ENCODE peak calls at places on chromosome 18, in four cellular contexts. One of them, this sample, is unnamed. For H3K36me3, the result is how much of the 10 kb centered on the place peaks cover.

GRCh38 chr18:66005831-66006588 is 255.2 kb downstream of the CDH7 start:
- DNase-seq in adrenal gland: no peak
- DNase-seq in fibroblast of lung: no peak
- DNase-seq in brain microvascular endothelial cell: no peak
- DNase-seq in this sample: no peak

GRCh38 chr18:67783215-67783946 is 266.9 kb upstream of the DSEL start:
- DNase-seq in brain microvascular endothelial cell: peak
- DNase-seq in fibroblast of lung: peak
- DNase-seq in adrenal gland: no peak
- DNase-seq in this sample: peak

GRCh38 chr18:77407733-77408132 is 158.1 kb downstream of the GALR1 start:
- DNase-seq in fibroblast of lung: no peak
- DNase-seq in adrenal gland: no peak
- DNase-seq in brain microvascular endothelial cell: no peak
- DNase-seq in this sample: no peak

GRCh38 chr18:26548144-26549102 is at the start of gene KCTD1:
- DNase-seq in adrenal gland: peak
- DNase-seq in fibroblast of lung: peak
- DNase-seq in brain microvascular endothelial cell: peak
- DNase-seq in this sample: peak

GRCh38 chr18:44135791-44136190 is 544.9 kb upstream of the SETBP1 start:
- DNase-seq in brain microvascular endothelial cell: no peak
- DNase-seq in adrenal gland: no peak
- DNase-seq in fibroblast of lung: no peak
- DNase-seq in this sample: no peak

GRCh38 chr18:49520661-49521145 is 33.7 kb upstream of the C18orf32 start:
- DNase-seq in brain microvascular endothelial cell: no peak
- DNase-seq in fibroblast of lung: peak
- DNase-seq in adrenal gland: no peak
- DNase-seq in this sample: peak

GRCh38 chr18:65752625-65753325 is 2.0 kb downstream of the CDH7 start:
- DNase-seq in fibroblast of lung: no peak
- DNase-seq in adrenal gland: no peak
- DNase-seq in brain microvascular endothelial cell: no peak
- DNase-seq in this sample: no peak

GRCh38 chr18:28767201-28767600 is 590.3 kb upstream of the CDH2 start:
- DNase-seq in adrenal gland: no peak
- DNase-seq in fibroblast of lung: no peak
- DNase-seq in brain microvascular endothelial cell: no peak
- DNase-seq in this sample: no peak

GRCh38 chr18:72848534-72849237 is 19.1 kb downstream of the NETO1 start:
- DNase-seq in brain microvascular endothelial cell: no peak
- DNase-seq in fibroblast of lung: no peak
- DNase-seq in adrenal gland: no peak
- DNase-seq in this sample: no peak

GRCh38 chr18:76687271-76688006 is 134.9 kb upstream of the ZNF236 start:
- DNase-seq in adrenal gland: no peak
- DNase-seq in brain microvascular endothelial cell: peak
- DNase-seq in fibroblast of lung: no peak
- DNase-seq in this sample: peak

GRCh38 chr18:61852496-61852895 is 40.3 kb downstream of the RNF152 start:
- DNase-seq in adrenal gland: no peak
- DNase-seq in brain microvascular endothelial cell: no peak
- DNase-seq in fibroblast of lung: no peak
- DNase-seq in this sample: no peak

GRCh38 chr18:7568426-7568825 is 1.3 kb downstream of the PTPRM start:
- DNase-seq in brain microvascular endothelial cell: no peak
- DNase-seq in adrenal gland: peak
- DNase-seq in fibroblast of lung: peak
- DNase-seq in this sample: no peak

GRCh38 chr18:11657554-11657953 is 31.5 kb upstream of the GNAL start:
- DNase-seq in adrenal gland: no peak
- DNase-seq in fibroblast of lung: no peak
- DNase-seq in brain microvascular endothelial cell: no peak
- DNase-seq in this sample: no peak

GRCh38 chr18:13387856-13388548 is 169.4 kb downstream of the LDLRAD4 start:
- DNase-seq in fibroblast of lung: no peak
- DNase-seq in adrenal gland: no peak
- DNase-seq in brain microvascular endothelial cell: no peak
- DNase-seq in this sample: no peak

GRCh38 chr18:62741118-62741566 is 25.8 kb downstream of the PHLPP1 start:
- DNase-seq in fibroblast of lung: no peak
- DNase-seq in adrenal gland: peak
- DNase-seq in brain microvascular endothelial cell: peak
- DNase-seq in this sample: peak

GRCh38 chr18:26233208-26233607 is 7.0 kb downstream of the TAF4B start:
- DNase-seq in adrenal gland: no peak
- DNase-seq in fibroblast of lung: no peak
- DNase-seq in brain microvascular endothelial cell: no peak
- DNase-seq in this sample: no peak

GRCh38 chr18:66838340-66838987 is 234.6 kb upstream of the CDH19 start:
- DNase-seq in adrenal gland: no peak
- DNase-seq in brain microvascular endothelial cell: no peak
- DNase-seq in fibroblast of lung: no peak
- DNase-seq in this sample: no peak

GRCh38 chr18:69758458-69758857 is 189.2 kb downstream of the CD226 start:
- DNase-seq in fibroblast of lung: peak
- DNase-seq in adrenal gland: no peak
- DNase-seq in brain microvascular endothelial cell: peak
- DNase-seq in this sample: no peak

GRCh38 chr18:76518073-76518472 is 23.0 kb upstream of the ZNF516 start:
- DNase-seq in brain microvascular endothelial cell: no peak
- DNase-seq in fibroblast of lung: no peak
- DNase-seq in adrenal gland: no peak
- DNase-seq in this sample: no peak

GRCh38 chr18:2881490-2882195 is 34.8 kb downstream of the EMILIN2 start:
- DNase-seq in brain microvascular endothelial cell: peak
- DNase-seq in fibroblast of lung: peak
- DNase-seq in adrenal gland: no peak
- DNase-seq in this sample: no peak

GRCh38 chr18:13470555-13471494 is 252.3 kb downstream of the LDLRAD4 start:
- DNase-seq in fibroblast of lung: no peak
- DNase-seq in adrenal gland: peak
- DNase-seq in brain microvascular endothelial cell: no peak
- DNase-seq in this sample: no peak

GRCh38 chr18:36933552-36933951 is 104.6 kb downstream of the KIAA1328 start:
- DNase-seq in adrenal gland: no peak
- DNase-seq in fibroblast of lung: no peak
- DNase-seq in brain microvascular endothelial cell: no peak
- DNase-seq in this sample: no peak

GRCh38 chr18:13003466-13003896 is 12.3 kb downstream of the CEP192 start:
- DNase-seq in fibroblast of lung: peak
- DNase-seq in adrenal gland: peak
- DNase-seq in brain microvascular endothelial cell: peak
- DNase-seq in this sample: peak

GRCh38 chr18:48887905-48888531 is 62.7 kb downstream of the SMAD7 start:
- DNase-seq in brain microvascular endothelial cell: no peak
- DNase-seq in fibroblast of lung: no peak
- DNase-seq in adrenal gland: no peak
- DNase-seq in this sample: no peak

GRCh38 chr18:63686871-63687270 is 15.9 kb upstream of the SERPINB11 start:
- DNase-seq in fibroblast of lung: no peak
- DNase-seq in brain microvascular endothelial cell: no peak
- DNase-seq in adrenal gland: no peak
- DNase-seq in this sample: no peak

GRCh38 chr18:25830787-25831186 is 259.6 kb downstream of the SS18 start:
- DNase-seq in brain microvascular endothelial cell: peak
- DNase-seq in fibroblast of lung: peak
- DNase-seq in adrenal gland: peak
- DNase-seq in this sample: no peak

GRCh38 chr18:26563024-26563423 is 14.7 kb upstream of the KCTD1 start:
- DNase-seq in adrenal gland: no peak
- DNase-seq in fibroblast of lung: no peak
- DNase-seq in brain microvascular endothelial cell: no peak
- DNase-seq in this sample: no peak

GRCh38 chr18:70490008-70490933 is 201.4 kb downstream of the SOCS6 start:
- DNase-seq in fibroblast of lung: peak
- DNase-seq in brain microvascular endothelial cell: peak
- DNase-seq in adrenal gland: no peak
- DNase-seq in this sample: peak

GRCh38 chr18:33577688-33578370 is at the start of gene ASXL3:
- DNase-seq in brain microvascular endothelial cell: no peak
- DNase-seq in fibroblast of lung: peak
- DNase-seq in adrenal gland: peak
- DNase-seq in this sample: peak

DNA sequence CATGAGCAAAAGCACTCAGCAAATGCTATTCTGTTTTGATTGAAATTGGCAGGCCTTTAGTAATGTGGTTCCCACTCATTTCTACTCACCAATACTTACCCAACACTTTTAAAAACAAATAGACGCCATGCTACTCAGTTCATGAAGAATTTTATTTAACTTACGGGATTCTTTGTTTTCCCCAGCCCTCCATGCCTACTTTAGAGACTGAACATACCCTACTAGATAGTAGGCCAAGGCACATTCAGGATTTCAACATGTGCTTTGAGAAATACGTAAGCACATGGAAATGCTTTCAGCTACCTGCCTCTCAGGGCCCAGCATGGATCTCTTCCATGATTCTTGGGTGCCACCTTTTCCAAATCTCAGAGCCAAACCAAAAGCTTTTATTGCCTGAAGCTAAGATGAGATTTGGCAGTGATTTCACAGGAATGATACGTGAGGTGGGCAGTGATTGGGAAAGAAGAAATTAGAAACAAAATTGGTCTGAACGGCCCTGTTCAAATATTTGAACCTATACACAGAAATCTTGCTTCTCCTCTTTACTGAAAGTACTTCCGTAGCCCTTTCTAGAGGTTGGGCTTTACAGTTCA is 31.4 kb downstream of the NAPG start:
- DNase-seq in brain microvascular endothelial cell: no peak
- DNase-seq in adrenal gland: no peak
- DNase-seq in fibroblast of lung: no peak
- DNase-seq in this sample: no peak
- H3K36me3 ChIP-seq in brain microvascular endothelial cell: under half
- H3K36me3 ChIP-seq in adrenal gland: under half
- H3K36me3 ChIP-seq in fibroblast of lung: under half
- H3K36me3 ChIP-seq in this sample: under half

GRCh38 chr18:42082415-42083234 is 127.6 kb downstream of the PIK3C3 start:
- DNase-seq in brain microvascular endothelial cell: no peak
- DNase-seq in adrenal gland: no peak
- DNase-seq in fibroblast of lung: no peak
- DNase-seq in this sample: no peak

GRCh38 chr18:42074704-42075103 is 119.7 kb downstream of the PIK3C3 start:
- DNase-seq in brain microvascular endothelial cell: no peak
- DNase-seq in adrenal gland: no peak
- DNase-seq in fibroblast of lung: no peak
- DNase-seq in this sample: no peak

DNA sequence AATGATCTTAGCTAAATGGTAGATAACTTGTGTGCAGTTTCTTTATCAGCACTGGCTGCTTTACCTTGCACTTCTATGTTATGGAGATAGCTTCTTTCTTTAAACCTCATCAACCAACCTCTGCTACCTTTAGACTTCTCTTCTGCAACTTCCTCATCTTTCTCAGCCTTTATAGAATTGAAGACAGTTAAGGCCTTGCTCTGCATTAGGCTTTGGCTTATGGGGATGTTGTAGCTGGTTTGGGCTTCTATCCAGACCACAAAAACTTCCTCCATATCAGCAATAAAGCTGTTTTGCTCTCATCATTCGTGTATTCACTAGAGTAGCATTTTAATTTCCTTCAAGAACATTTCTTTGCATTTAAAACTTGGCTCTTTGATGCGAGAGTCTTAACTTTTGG is 123.7 kb downstream of the PIK3C3 start:
- DNase-seq in adrenal gland: no peak
- DNase-seq in brain microvascular endothelial cell: peak
- DNase-seq in fibroblast of lung: peak
- DNase-seq in this sample: no peak
- TF ChIP-seq CTCF in adrenal gland: no peak
- TF ChIP-seq CTCF in brain microvascular endothelial cell: no peak
- TF ChIP-seq CTCF in fibroblast of lung: no peak
- TF ChIP-seq CTCF in this sample: no peak

GRCh38 chr18:8629602-8630001 is 20.4 kb downstream of the RAB12 start:
- DNase-seq in brain microvascular endothelial cell: no peak
- DNase-seq in adrenal gland: no peak
- DNase-seq in fibroblast of lung: no peak
- DNase-seq in this sample: no peak
- H3K36me3 ChIP-seq in brain microvascular endothelial cell: under half
- H3K36me3 ChIP-seq in adrenal gland: under half
- H3K36me3 ChIP-seq in fibroblast of lung: under half
- H3K36me3 ChIP-seq in this sample: under half

GRCh38 chr18:41940506-41941215 is 14.4 kb upstream of the PIK3C3 start:
- DNase-seq in brain microvascular endothelial cell: peak
- DNase-seq in adrenal gland: no peak
- DNase-seq in fibroblast of lung: peak
- DNase-seq in this sample: no peak

GRCh38 chr18:41939326-41939725 is 15.7 kb upstream of the PIK3C3 start:
- DNase-seq in brain microvascular endothelial cell: peak
- DNase-seq in fibroblast of lung: no peak
- DNase-seq in adrenal gland: no peak
- DNase-seq in this sample: no peak

GRCh38 chr18:41942254-41942653 is 12.8 kb upstream of the PIK3C3 start:
- DNase-seq in fibroblast of lung: no peak
- DNase-seq in brain microvascular endothelial cell: no peak
- DNase-seq in adrenal gland: no peak
- DNase-seq in this sample: no peak

GRCh38 chr18:41936471-41937134 is 18.4 kb upstream of the PIK3C3 start:
- DNase-seq in brain microvascular endothelial cell: no peak
- DNase-seq in adrenal gland: no peak
- DNase-seq in fibroblast of lung: no peak
- DNase-seq in this sample: peak

GRCh38 chr18:41938445-41938844 is 16.6 kb upstream of the PIK3C3 start:
- DNase-seq in brain microvascular endothelial cell: peak
- DNase-seq in adrenal gland: no peak
- DNase-seq in fibroblast of lung: peak
- DNase-seq in this sample: peak
- TF ChIP-seq CTCF in brain microvascular endothelial cell: peak
- TF ChIP-seq CTCF in adrenal gland: no peak
- TF ChIP-seq CTCF in fibroblast of lung: peak
- TF ChIP-seq CTCF in this sample: peak

DNA sequence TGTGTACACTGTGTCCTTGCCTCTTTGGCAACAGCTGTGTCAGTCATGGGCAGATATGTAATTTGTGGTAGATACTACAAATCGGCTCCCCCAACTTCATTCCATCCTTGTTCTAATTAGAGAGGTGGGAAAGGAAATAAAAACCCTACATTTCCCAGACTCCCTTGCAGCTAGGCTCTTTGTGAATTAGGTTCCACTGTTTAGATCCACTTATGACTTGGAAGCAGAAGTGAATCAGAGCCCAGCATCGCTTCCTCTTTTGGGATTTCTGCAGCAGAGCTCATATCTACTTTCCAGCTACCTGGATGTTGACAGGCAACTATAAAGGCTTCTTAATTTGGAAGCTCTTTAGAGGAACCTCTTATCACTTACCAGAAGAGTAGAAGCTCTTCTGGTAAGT is 34.1 kb upstream of the NARS1 start:
- DNase-seq in fibroblast of lung: no peak
- DNase-seq in adrenal gland: no peak
- DNase-seq in brain microvascular endothelial cell: no peak
- DNase-seq in this sample: no peak
- H3K36me3 ChIP-seq in fibroblast of lung: under half
- H3K36me3 ChIP-seq in adrenal gland: under half
- H3K36me3 ChIP-seq in brain microvascular endothelial cell: under half
- H3K36me3 ChIP-seq in this sample: half or more